ENCODE peak calls at places on chromosome 9, in eight cellular contexts. O, L, J, X, V, B, Q and C are unnamed samples. For H3K4me1, the result is how much of the 10 kb centered on the place peaks cover.

GRCh38 chr9:35960029-35960655 is 2.2 kb upstream of the OR2S2 start:
- DNase-seq in O (no peak), L (peak), J (no peak), X (no peak), V (no peak), B (no peak), Q (no peak), C (no peak)

GRCh38 chr9:76984476-76984875 is 35.0 kb upstream of the FOXB2 start:
- DNase-seq in O (no peak), L (no peak), J (no peak), X (no peak), V (no peak), B (no peak), Q (no peak), C (no peak)

GRCh38 chr9:108569624-108570023 is 286.2 kb downstream of the ACTL7B start:
- DNase-seq in O (no peak), L (no peak), J (no peak), X (no peak), V (no peak), B (no peak), Q (no peak), C (no peak)

GRCh38 chr9:129865668-129866320 is 30.5 kb downstream of the USP20 start:
- DNase-seq in O (no peak), L (no peak), J (no peak), X (peak), V (no peak), B (no peak), Q (no peak), C (no peak)

GRCh38 chr9:72872718-72873117 is 80.1 kb downstream of the ALDH1A1 start:
- DNase-seq in O (no peak), L (peak), J (no peak), X (no peak), V (no peak), B (no peak), Q (no peak), C (no peak)

GRCh38 chr9:75911390-75911789 is 20.9 kb downstream of the PCSK5 start:
- DNase-seq in O (no peak), L (no peak), J (no peak), X (no peak), V (no peak), B (no peak), Q (no peak), C (no peak)

GRCh38 chr9:131477367-131477766 is 25.4 kb upstream of the POMT1 start:
- DNase-seq in O (no peak), L (no peak), J (no peak), X (no peak), V (peak), B (no peak), Q (no peak), C (no peak)

GRCh38 chr9:100355561-100355960 is 2.8 kb upstream of the TEX10 start:
- DNase-seq in O (no peak), L (no peak), J (no peak), X (no peak), V (no peak), B (no peak), Q (no peak), C (no peak)

GRCh38 chr9:97958812-97959511 is 21.0 kb upstream of the HEMGN start:
- DNase-seq in O (no peak), L (no peak), J (no peak), X (no peak), V (no peak), B (no peak), Q (no peak), C (no peak)

GRCh38 chr9:126527109-126527825 is 86.5 kb upstream of the LMX1B start:
- DNase-seq in O (no peak), L (no peak), J (no peak), X (no peak), V (peak), B (no peak), Q (no peak), C (no peak)

GRCh38 chr9:124941689-124942561 is 1.0 kb upstream of the GOLGA1 start:
- DNase-seq in O (no peak), L (peak), J (peak), X (no peak), V (peak), B (peak), Q (peak), C (peak)

GRCh38 chr9:71249729-71250317 is 128.4 kb upstream of the TRPM3 start:
- DNase-seq in O (peak), L (no peak), J (peak), X (no peak), V (no peak), B (no peak), Q (peak), C (no peak)

DNA sequence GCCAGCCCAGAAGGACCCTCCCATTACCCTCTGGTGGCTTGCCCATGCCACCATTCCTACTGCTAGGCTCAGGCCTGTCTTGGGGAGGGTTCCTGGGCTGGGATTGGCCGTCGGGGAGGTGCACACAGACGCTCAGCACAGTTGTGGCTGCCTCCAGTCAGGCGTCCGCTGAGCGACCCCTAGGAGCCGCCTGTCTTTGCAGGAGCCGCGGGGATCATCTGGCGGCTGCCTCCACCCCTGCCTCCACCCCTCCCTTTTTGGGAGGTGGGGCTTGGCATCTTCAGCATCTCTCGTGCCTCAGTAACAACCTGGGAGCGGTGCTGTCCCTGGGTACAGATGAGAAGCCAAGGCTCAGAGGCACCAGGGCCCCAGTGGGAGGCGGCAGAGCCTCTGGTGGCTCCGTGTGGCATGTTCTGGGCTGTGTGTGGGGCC is 39.6 kb downstream of the RXRA start:
- DNase-seq in O (peak), L (peak), J (peak), X (no peak), V (peak), B (peak), Q (peak), C (peak)
- H3K4me1 ChIP-seq in O (under half), L (under half), J (half or more), X (half or more), V (half or more), B (under half), Q (under half), C (half or more)

GRCh38 chr9:7027996-7028395 is 270.2 kb downstream of the KDM4C start:
- DNase-seq in O (no peak), L (no peak), J (no peak), X (no peak), V (no peak), B (no peak), Q (no peak), C (no peak)
- TF ChIP-seq EP300 in O (no peak), L (no peak), J (no peak), X (no peak), V (no peak), B (no peak), Q (no peak), C (no peak)

GRCh38 chr9:123073441-123073840 is 40.0 kb downstream of the GPR21 start:
- DNase-seq in O (no peak), L (no peak), J (no peak), X (no peak), V (no peak), B (no peak), Q (no peak), C (no peak)
- H3K4me1 ChIP-seq in O (under half), L (under half), J (under half), X (under half), V (under half), B (under half), Q (under half), C (under half)

GRCh38 chr9:115972802-115973201 is 180.8 kb upstream of the PAPPA start:
- DNase-seq in O (no peak), L (no peak), J (no peak), X (no peak), V (no peak), B (no peak), Q (no peak), C (no peak)

GRCh38 chr9:115972362-115972761 is 181.2 kb upstream of the PAPPA start:
- DNase-seq in O (no peak), L (no peak), J (no peak), X (no peak), V (no peak), B (no peak), Q (no peak), C (no peak)

GRCh38 chr9:115976726-115977125 is 176.9 kb upstream of the PAPPA start:
- DNase-seq in O (no peak), L (no peak), J (no peak), X (no peak), V (no peak), B (no peak), Q (no peak), C (no peak)

GRCh38 chr9:115969096-115969495 is 184.5 kb upstream of the PAPPA start:
- DNase-seq in O (no peak), L (no peak), J (no peak), X (no peak), V (no peak), B (no peak), Q (no peak), C (no peak)

DNA sequence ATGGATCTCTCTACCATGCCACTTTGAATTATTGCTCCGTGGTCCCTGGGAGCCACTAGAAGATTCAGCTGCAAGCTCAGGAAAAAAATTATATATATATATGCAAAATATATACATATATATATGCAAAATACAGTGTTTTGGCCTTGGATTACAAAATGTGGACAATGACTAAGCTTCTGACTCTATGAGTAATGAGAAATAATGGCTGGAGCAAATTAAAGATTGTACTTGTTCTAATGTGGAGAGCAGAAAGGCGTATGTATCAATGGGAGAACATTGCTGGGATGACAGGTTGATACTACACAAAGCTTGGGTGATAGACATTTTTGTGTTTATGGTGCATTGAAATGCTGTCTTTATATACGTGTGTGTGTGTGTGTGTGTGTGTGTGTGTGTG is 180.3 kb upstream of the PAPPA start:
- DNase-seq in O (no peak), L (no peak), J (no peak), X (no peak), V (no peak), B (no peak), Q (no peak), C (no peak)
- TF ChIP-seq EP300 in O (no peak), L (no peak), J (no peak), X (no peak), V (no peak), B (no peak), Q (no peak), C (no peak)

DNA sequence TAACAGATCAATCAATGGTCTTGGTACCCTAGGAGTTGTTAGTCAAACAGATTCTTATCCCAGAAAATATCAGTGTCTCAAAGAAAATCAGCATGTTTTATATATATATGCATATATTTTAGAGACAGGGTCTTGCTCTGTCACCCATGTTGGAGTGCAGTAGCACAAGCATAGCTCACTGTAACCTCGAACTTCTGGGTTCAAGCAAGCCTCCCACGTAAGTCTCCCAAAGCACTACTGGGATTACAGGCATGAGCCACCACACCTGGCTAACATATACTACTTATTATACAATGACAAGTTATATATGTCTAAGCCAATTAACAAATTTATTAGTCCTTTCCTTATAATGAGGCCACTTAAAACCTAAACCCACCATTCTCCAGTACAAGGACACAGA is 10.4 kb downstream of the RAB14 start:
- DNase-seq in O (no peak), L (no peak), J (no peak), X (no peak), V (no peak), B (no peak), Q (no peak), C (no peak)
- H3K4me1 ChIP-seq in O (under half), L (under half), J (half or more), X (half or more), V (half or more), B (under half), Q (half or more), C (half or more)

GRCh38 chr9:85528142-85528541 is 213.6 kb downstream of the AGTPBP1 start:
- DNase-seq in O (no peak), L (no peak), J (no peak), X (no peak), V (no peak), B (no peak), Q (no peak), C (no peak)

GRCh38 chr9:85533538-85533937 is 208.2 kb downstream of the AGTPBP1 start:
- DNase-seq in O (no peak), L (no peak), J (no peak), X (no peak), V (no peak), B (no peak), Q (no peak), C (no peak)

GRCh38 chr9:85524531-85524930 is 217.2 kb downstream of the AGTPBP1 start:
- DNase-seq in O (no peak), L (no peak), J (no peak), X (no peak), V (no peak), B (no peak), Q (no peak), C (no peak)

GRCh38 chr9:85527331-85528015 is 214.3 kb downstream of the AGTPBP1 start:
- DNase-seq in O (no peak), L (no peak), J (no peak), X (no peak), V (no peak), B (no peak), Q (no peak), C (no peak)

DNA sequence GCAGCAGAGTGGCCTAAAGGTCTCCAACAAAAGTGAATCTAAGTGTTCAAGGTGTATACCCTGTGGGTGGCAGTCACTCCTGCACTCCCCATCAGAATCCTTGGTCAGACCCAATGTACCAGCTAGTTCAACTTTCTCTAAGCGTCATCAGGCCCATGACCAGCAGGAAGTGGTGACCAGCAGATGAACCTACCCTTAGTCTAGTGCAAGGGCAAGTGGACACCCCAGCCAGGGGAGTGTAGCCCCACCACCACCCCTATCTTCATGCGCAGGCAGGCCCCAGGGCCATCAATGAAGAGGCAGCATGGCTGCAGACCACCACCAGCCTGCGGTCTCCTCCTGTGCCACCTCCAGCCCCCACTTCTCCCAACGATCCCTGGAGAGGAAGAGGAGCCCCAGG is 213.1 kb downstream of the AGTPBP1 start:
- DNase-seq in O (no peak), L (no peak), J (no peak), X (peak), V (no peak), B (no peak), Q (no peak), C (no peak)
- TF ChIP-seq EP300 in O (no peak), L (no peak), J (no peak), X (no peak), V (no peak), B (no peak), Q (no peak), C (no peak)

GRCh38 chr9:94168203-94169000 is 84.1 kb downstream of the PTPDC1 start:
- DNase-seq in O (no peak), L (no peak), J (no peak), X (no peak), V (no peak), B (no peak), Q (no peak), C (no peak)

GRCh38 chr9:94165592-94166236 is 81.5 kb downstream of the PTPDC1 start:
- DNase-seq in O (peak), L (peak), J (peak), X (peak), V (peak), B (peak), Q (peak), C (peak)

GRCh38 chr9:94167055-94167346 is 82.7 kb downstream of the PTPDC1 start:
- DNase-seq in O (no peak), L (no peak), J (no peak), X (no peak), V (no peak), B (no peak), Q (no peak), C (no peak)

GRCh38 chr9:94166237-94167054 is 82.2 kb downstream of the PTPDC1 start:
- DNase-seq in O (peak), L (peak), J (peak), X (peak), V (peak), B (peak), Q (peak), C (peak)

DNA sequence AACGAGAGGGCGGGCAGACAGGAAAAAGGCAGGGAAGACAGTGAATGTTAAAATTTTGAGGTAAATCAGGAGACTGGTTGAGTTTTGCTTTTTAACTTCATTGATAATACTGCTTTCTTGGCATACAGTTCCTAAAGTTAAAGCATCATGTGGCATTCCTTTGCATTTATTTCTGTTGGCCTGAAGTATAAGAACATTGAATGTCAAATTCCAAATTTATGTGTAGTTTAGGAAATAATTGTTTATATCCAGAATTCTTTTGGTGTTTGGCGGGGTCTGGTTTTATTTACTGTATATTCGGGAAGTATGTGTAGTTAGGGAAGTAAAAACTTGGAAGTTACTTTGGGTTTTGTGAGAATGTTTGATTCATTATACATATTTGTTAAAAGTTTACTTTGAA is 83.1 kb downstream of the PTPDC1 start:
- DNase-seq in O (no peak), L (no peak), J (no peak), X (no peak), V (no peak), B (no peak), Q (no peak), C (no peak)
- H3K4me1 ChIP-seq in O (under half), L (half or more), J (half or more), X (half or more), V (half or more), B (under half), Q (under half), C (under half)

DNA sequence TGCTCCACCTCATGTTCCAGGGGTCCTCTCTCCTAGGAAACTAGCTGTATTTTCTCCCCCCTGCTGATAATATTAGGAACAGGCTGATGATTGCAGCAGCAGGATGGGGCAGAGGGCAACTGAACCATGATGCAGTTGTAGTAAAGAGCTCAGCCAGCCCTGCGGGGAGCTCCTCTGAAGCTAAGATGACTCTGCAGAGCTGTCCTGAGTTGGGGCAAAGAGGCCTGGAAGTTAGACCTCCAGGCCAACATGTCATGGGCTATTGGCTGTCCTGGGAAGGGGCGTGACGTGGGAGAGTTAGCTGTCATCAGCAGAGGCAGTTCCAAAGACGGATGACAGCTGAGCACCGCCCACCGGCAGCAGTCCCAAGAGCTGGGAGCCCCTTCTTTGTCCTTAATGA is 6.6 kb upstream of the FBP1 start:
- DNase-seq in O (peak), L (no peak), J (no peak), X (no peak), V (no peak), B (no peak), Q (no peak), C (no peak)
- TF ChIP-seq EP300 in O (no peak), L (no peak), J (no peak), X (no peak), V (no peak), B (no peak), Q (no peak), C (no peak)